ENCODE peak calls at places on chromosomes 13 and 19, in five cellular contexts. A, U, X, D and H are unnamed samples.

GRCh38 chr19:48632692-48633147 is 4.5 kb downstream of the DBP start:
- DNase-seq in A (no peak), U (peak), X (no peak), D (no peak), H (no peak)

GRCh38 chr13:49100637-49101570 is 119.2 kb upstream of the MLNR start:
- DNase-seq in A (no peak), U (no peak), X (no peak), D (no peak), H (no peak)

GRCh38 chr19:14031719-14032480 is at the start of gene IL27RA:
- DNase-seq in A (peak), U (peak), X (peak), D (peak), H (no peak)

GRCh38 chr19:49844138-49844740 is 6.7 kb upstream of the PTOV1 start:
- DNase-seq in A (no peak), U (no peak), X (no peak), D (no peak), H (no peak)

GRCh38 chr13:25717798-25718197 is 334.0 kb downstream of the SHISA2 start:
- DNase-seq in A (no peak), U (no peak), X (no peak), D (no peak), H (no peak)

GRCh38 chr13:94778986-94779385 is 66.6 kb upstream of the SOX21 start:
- DNase-seq in A (no peak), U (no peak), X (no peak), D (no peak), H (no peak)

GRCh38 chr13:20799726-20800416 is 26.1 kb upstream of the EEF1AKMT1 start:
- DNase-seq in A (no peak), U (peak), X (no peak), D (no peak), H (no peak)

GRCh38 chr19:1752009-1752756 is 1.1 kb upstream of the ONECUT3 start:
- DNase-seq in A (no peak), U (no peak), X (no peak), D (no peak), H (no peak)

GRCh38 chr19:34336781-34337271 is 28.2 kb upstream of the GPI start:
- DNase-seq in A (peak), U (peak), X (no peak), D (peak), H (no peak)

GRCh38 chr13:36788276-36788675 is 30.7 kb upstream of the RFXAP start:
- DNase-seq in A (no peak), U (peak), X (no peak), D (no peak), H (no peak)

GRCh38 chr13:51041126-51041525 is 69.9 kb downstream of the C13orf42 start:
- DNase-seq in A (no peak), U (peak), X (no peak), D (no peak), H (no peak)

GRCh38 chr19:33530842-33531241 is 9.3 kb upstream of the PEPD start:
- DNase-seq in A (no peak), U (no peak), X (no peak), D (no peak), H (no peak)